ENCODE peak calls at places on chromosomes 12 and 14, in eight cellular contexts. One of them, this sample, is unnamed.

GRCh38 chr14:24314377-24315193 is 3.3 kb downstream of the LTB4R start:
- DNase-seq in mucosa of descending colon: no peak
- DNase-seq in fibroblast of pulmonary artery: no peak
- DNase-seq in bronchial epithelial cell: peak; percentile 50
- DNase-seq in fibroblast of mammary gland: no peak
- DNase-seq in GM06990: no peak
- DNase-seq in stomach: no peak
- DNase-seq in nephron progenitor cell: no peak
- DNase-seq in this sample: no peak

GRCh38 chr12:123388948-123389559 is 5.1 kb downstream of the KMT5A start:
- DNase-seq in nephron progenitor cell: peak; percentile 42
- DNase-seq in fibroblast of pulmonary artery: no peak
- DNase-seq in fibroblast of mammary gland: no peak
- DNase-seq in stomach: no peak
- DNase-seq in bronchial epithelial cell: no peak
- DNase-seq in GM06990: no peak
- DNase-seq in mucosa of descending colon: no peak
- DNase-seq in this sample: no peak

GRCh38 chr14:66244834-66245233 is 241.3 kb upstream of the CCDC196 start:
- DNase-seq in fibroblast of pulmonary artery: no peak
- DNase-seq in nephron progenitor cell: no peak
- DNase-seq in fibroblast of mammary gland: no peak
- DNase-seq in bronchial epithelial cell: no peak
- DNase-seq in mucosa of descending colon: no peak
- DNase-seq in stomach: no peak
- DNase-seq in GM06990: no peak
- DNase-seq in this sample: no peak

GRCh38 chr12:66823857-66824570 is 145.1 kb upstream of the GRIP1 start:
- DNase-seq in GM06990: no peak
- DNase-seq in stomach: no peak
- DNase-seq in fibroblast of mammary gland: no peak
- DNase-seq in mucosa of descending colon: no peak
- DNase-seq in fibroblast of pulmonary artery: no peak
- DNase-seq in nephron progenitor cell: no peak
- DNase-seq in bronchial epithelial cell: peak; percentile 93
- DNase-seq in this sample: no peak

GRCh38 chr14:80212025-80212402 is 710 bp upstream of the DIO2 start:
- DNase-seq in fibroblast of mammary gland: peak; percentile 49
- DNase-seq in fibroblast of pulmonary artery: peak; percentile 54
- DNase-seq in GM06990: no peak
- DNase-seq in bronchial epithelial cell: peak; percentile 10
- DNase-seq in mucosa of descending colon: no peak
- DNase-seq in stomach: no peak
- DNase-seq in nephron progenitor cell: no peak
- DNase-seq in this sample: no peak

GRCh38 chr12:85621041-85621440 is 215.2 kb downstream of the RASSF9 start:
- DNase-seq in bronchial epithelial cell: peak; percentile 56
- DNase-seq in stomach: no peak
- DNase-seq in nephron progenitor cell: no peak
- DNase-seq in fibroblast of mammary gland: no peak
- DNase-seq in fibroblast of pulmonary artery: no peak
- DNase-seq in GM06990: no peak
- DNase-seq in mucosa of descending colon: no peak
- DNase-seq in this sample: no peak

GRCh38 chr14:23561873-23562821 is 5.4 kb downstream of the AP1G2 start:
- DNase-seq in nephron progenitor cell: no peak
- DNase-seq in stomach: no peak
- DNase-seq in GM06990: no peak
- DNase-seq in fibroblast of mammary gland: no peak
- DNase-seq in bronchial epithelial cell: no peak
- DNase-seq in fibroblast of pulmonary artery: peak; percentile 56
- DNase-seq in mucosa of descending colon: no peak
- DNase-seq in this sample: no peak

GRCh38 chr12:113647048-113647447 is 175.4 kb upstream of the LHX5 start:
- DNase-seq in fibroblast of pulmonary artery: no peak
- DNase-seq in fibroblast of mammary gland: no peak
- DNase-seq in mucosa of descending colon: no peak
- DNase-seq in GM06990: no peak
- DNase-seq in stomach: no peak
- DNase-seq in nephron progenitor cell: peak; percentile 36
- DNase-seq in bronchial epithelial cell: no peak
- DNase-seq in this sample: no peak

GRCh38 chr12:47095446-47096236 is 15.9 kb upstream of the AMIGO2 start:
- DNase-seq in bronchial epithelial cell: peak; percentile 92
- DNase-seq in stomach: no peak
- DNase-seq in fibroblast of pulmonary artery: peak; percentile 79
- DNase-seq in mucosa of descending colon: no peak
- DNase-seq in GM06990: no peak
- DNase-seq in fibroblast of mammary gland: peak; percentile 56
- DNase-seq in nephron progenitor cell: no peak
- DNase-seq in this sample: no peak

GRCh38 chr12:53956251-53956887 is 1.7 kb downstream of the HOXC12 start:
- DNase-seq in stomach: no peak
- DNase-seq in mucosa of descending colon: no peak
- DNase-seq in fibroblast of mammary gland: no peak
- DNase-seq in nephron progenitor cell: no peak
- DNase-seq in fibroblast of pulmonary artery: no peak
- DNase-seq in bronchial epithelial cell: no peak
- DNase-seq in GM06990: no peak
- DNase-seq in this sample: no peak

GRCh38 chr12:47964102-47964723 is 817 bp downstream of the TMEM106C start:
- DNase-seq in GM06990: no peak
- DNase-seq in fibroblast of mammary gland: no peak
- DNase-seq in nephron progenitor cell: peak; percentile 50
- DNase-seq in fibroblast of pulmonary artery: no peak
- DNase-seq in bronchial epithelial cell: no peak
- DNase-seq in stomach: peak; percentile 39
- DNase-seq in mucosa of descending colon: peak; percentile 47
- DNase-seq in this sample: no peak

GRCh38 chr12:104524026-104524425 is 67.3 kb downstream of the CHST11 start:
- DNase-seq in nephron progenitor cell: no peak
- DNase-seq in GM06990: no peak
- DNase-seq in mucosa of descending colon: no peak
- DNase-seq in fibroblast of mammary gland: peak; percentile 53
- DNase-seq in stomach: no peak
- DNase-seq in bronchial epithelial cell: no peak
- DNase-seq in fibroblast of pulmonary artery: no peak
- DNase-seq in this sample: no peak

GRCh38 chr14:57390037-57390805 is at the start of gene NAA30:
- DNase-seq in mucosa of descending colon: peak; percentile 96
- DNase-seq in fibroblast of pulmonary artery: peak; percentile 95
- DNase-seq in GM06990: peak; percentile 91
- DNase-seq in bronchial epithelial cell: peak; percentile 86
- DNase-seq in stomach: peak; percentile 91
- DNase-seq in fibroblast of mammary gland: peak; percentile 94
- DNase-seq in nephron progenitor cell: peak; percentile 92
- DNase-seq in this sample: peak; percentile 48
- TF ChIP-seq CTCF in mucosa of descending colon: no peak
- TF ChIP-seq CTCF in fibroblast of pulmonary artery: no peak
- TF ChIP-seq CTCF in GM06990: no peak
- TF ChIP-seq CTCF in bronchial epithelial cell: no peak
- TF ChIP-seq CTCF in stomach: no peak
- TF ChIP-seq CTCF in fibroblast of mammary gland: no peak
- TF ChIP-seq CTCF in nephron progenitor cell: no peak
- TF ChIP-seq CTCF in this sample: no peak

GRCh38 chr14:35248476-35248788 is 43.8 kb upstream of the PSMA6 start:
- DNase-seq in bronchial epithelial cell: no peak
- DNase-seq in stomach: no peak
- DNase-seq in nephron progenitor cell: no peak
- DNase-seq in fibroblast of mammary gland: no peak
- DNase-seq in fibroblast of pulmonary artery: no peak
- DNase-seq in GM06990: no peak
- DNase-seq in mucosa of descending colon: no peak
- DNase-seq in this sample: no peak

GRCh38 chr14:35240233-35240632 is 51.9 kb upstream of the PSMA6 start:
- DNase-seq in fibroblast of mammary gland: no peak
- DNase-seq in mucosa of descending colon: no peak
- DNase-seq in nephron progenitor cell: no peak
- DNase-seq in GM06990: no peak
- DNase-seq in fibroblast of pulmonary artery: no peak
- DNase-seq in stomach: no peak
- DNase-seq in bronchial epithelial cell: no peak
- DNase-seq in this sample: no peak

GRCh38 chr14:35244542-35244941 is 47.6 kb upstream of the PSMA6 start:
- DNase-seq in GM06990: no peak
- DNase-seq in stomach: no peak
- DNase-seq in mucosa of descending colon: no peak
- DNase-seq in bronchial epithelial cell: no peak
- DNase-seq in nephron progenitor cell: no peak
- DNase-seq in fibroblast of mammary gland: no peak
- DNase-seq in fibroblast of pulmonary artery: no peak
- DNase-seq in this sample: no peak

GRCh38 chr14:35247777-35248475 is 44.3 kb upstream of the PSMA6 start:
- DNase-seq in GM06990: no peak
- DNase-seq in stomach: no peak
- DNase-seq in fibroblast of pulmonary artery: peak; percentile 50
- DNase-seq in mucosa of descending colon: no peak
- DNase-seq in bronchial epithelial cell: no peak
- DNase-seq in nephron progenitor cell: no peak
- DNase-seq in fibroblast of mammary gland: peak; percentile 55
- DNase-seq in this sample: no peak

DNA sequence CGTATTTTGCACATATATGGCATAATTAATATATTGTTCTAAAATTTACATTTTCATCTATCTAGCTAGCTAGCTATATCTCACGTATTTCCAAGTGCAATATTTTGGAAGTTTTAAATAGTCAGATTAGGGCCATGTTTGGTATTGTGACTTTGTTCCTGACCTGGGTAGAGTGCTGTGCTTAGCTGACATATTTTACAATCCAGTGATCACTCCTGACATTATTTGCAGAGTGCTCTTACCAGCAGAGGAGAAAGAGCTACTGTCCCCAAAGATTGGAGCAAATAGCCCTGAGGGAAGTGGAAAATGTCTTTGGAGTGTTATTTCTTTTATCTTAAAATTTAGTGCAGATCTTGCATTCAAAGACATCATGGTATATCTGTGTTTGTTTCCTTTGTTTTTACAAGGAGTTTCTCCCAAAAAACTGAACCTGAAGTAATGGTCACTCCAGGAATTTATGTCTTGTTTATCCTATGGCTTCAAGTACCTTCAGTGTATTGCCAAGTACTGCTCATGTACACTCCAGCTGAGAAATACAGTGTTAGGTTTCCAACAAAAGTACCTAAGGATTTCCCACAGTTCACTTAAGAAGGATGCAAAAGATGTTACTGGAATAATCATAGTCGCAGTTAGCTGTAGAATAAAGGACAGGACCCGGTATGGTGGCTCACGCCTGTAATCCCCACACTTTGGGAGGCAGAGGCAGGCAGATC is 49.4 kb upstream of the PSMA6 start:
- DNase-seq in mucosa of descending colon: no peak
- DNase-seq in nephron progenitor cell: no peak
- DNase-seq in fibroblast of pulmonary artery: no peak
- DNase-seq in GM06990: no peak
- DNase-seq in bronchial epithelial cell: no peak
- DNase-seq in stomach: no peak
- DNase-seq in fibroblast of mammary gland: no peak
- DNase-seq in this sample: no peak
- TF ChIP-seq CTCF in mucosa of descending colon: no peak
- TF ChIP-seq CTCF in nephron progenitor cell: no peak
- TF ChIP-seq CTCF in fibroblast of pulmonary artery: no peak
- TF ChIP-seq CTCF in GM06990: no peak
- TF ChIP-seq CTCF in bronchial epithelial cell: no peak
- TF ChIP-seq CTCF in stomach: no peak
- TF ChIP-seq CTCF in fibroblast of mammary gland: no peak
- TF ChIP-seq CTCF in this sample: no peak

DNA sequence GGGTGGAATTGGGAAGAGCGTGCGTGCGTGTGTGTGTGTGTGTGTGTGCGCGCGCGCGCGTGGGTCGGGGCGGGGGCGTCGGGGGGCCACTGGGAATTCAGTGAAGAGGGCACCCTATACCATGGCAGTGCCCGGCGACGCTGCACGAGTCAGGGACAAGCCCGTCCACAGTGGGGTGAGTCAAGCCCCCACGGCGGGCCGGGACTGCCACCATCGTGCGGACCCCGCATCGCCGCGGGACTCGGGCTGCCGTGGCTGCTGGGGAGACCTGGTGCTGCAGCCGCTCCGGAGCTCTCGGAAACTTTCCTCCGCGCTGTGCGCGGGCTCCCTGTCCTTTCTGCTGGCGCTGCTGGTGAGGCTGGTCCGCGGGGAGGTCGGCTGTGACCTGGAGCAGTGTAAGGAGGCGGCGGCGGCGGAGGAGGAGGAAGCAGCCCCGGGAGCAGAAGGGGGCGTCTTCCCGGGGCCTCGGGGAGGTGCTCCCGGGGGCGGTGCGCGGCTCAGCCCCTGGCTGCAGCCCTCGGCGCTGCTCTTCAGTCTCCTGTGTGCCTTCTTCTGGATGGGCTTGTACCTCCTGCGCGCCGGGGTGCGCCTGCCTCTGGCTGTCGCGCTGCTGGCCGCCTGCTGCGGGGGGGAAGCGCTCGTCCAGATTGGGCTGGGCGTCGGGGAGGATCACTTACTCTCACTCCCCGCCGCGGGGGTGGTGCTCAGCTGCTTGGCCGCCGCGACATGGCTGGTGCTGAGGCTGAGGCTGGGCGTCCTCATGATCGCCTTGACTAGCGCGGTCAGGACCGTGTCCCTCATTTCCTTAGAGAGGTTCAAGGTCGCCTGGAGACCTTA is 1.0 kb downstream of the PDE3A start:
- DNase-seq in bronchial epithelial cell: no peak
- DNase-seq in nephron progenitor cell: peak; percentile 73
- DNase-seq in mucosa of descending colon: peak; percentile 88
- DNase-seq in fibroblast of mammary gland: peak; percentile 52
- DNase-seq in fibroblast of pulmonary artery: peak; percentile 77
- DNase-seq in stomach: peak; percentile 27
- DNase-seq in GM06990: peak; percentile 9
- DNase-seq in this sample: no peak
- TF ChIP-seq CTCF in bronchial epithelial cell: no peak
- TF ChIP-seq CTCF in nephron progenitor cell: no peak
- TF ChIP-seq CTCF in mucosa of descending colon: no peak
- TF ChIP-seq CTCF in fibroblast of mammary gland: no peak
- TF ChIP-seq CTCF in fibroblast of pulmonary artery: peak; percentile 13
- TF ChIP-seq CTCF in stomach: peak; percentile 12
- TF ChIP-seq CTCF in GM06990: no peak
- TF ChIP-seq CTCF in this sample: no peak

DNA sequence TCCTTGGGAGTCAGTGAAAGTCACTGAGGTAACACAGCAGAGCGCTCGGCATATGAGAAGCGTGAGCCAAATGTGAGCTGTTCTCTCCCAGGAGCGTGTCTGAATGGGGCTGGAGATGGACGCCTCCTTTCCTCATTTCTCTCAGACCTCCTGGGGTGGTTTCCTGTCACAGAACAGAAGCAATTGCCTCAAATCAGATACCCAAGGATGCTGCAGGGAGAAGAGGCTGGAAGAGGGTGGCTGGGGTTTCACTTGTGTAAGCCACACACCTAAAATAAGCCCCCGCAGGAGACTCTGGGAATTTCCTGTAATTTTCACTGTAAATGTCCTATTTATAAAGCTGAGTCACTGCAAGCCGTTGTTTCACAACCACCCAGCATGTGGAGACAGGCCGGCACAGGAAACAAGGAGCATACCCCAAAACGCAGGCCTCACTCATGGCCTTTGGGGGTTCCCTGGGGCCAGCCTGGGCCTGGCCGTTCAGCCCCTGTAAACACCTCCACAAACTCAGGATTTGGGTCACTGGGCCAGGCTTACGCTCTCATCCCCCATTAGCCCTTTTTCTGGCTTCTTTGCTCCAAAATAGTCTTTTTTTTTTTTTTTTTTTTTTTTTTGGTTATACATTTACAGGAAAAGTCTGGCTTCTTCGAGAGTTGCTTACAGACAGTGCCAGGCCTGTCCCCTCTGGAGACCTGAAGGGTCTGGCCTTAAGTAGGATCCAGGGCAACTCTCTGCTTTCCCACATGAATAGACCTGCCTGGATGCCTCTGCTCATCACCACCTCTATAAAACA is 55.3 kb downstream of the VCPKMT start:
- DNase-seq in fibroblast of mammary gland: peak; percentile 95
- DNase-seq in mucosa of descending colon: no peak
- DNase-seq in nephron progenitor cell: no peak
- DNase-seq in bronchial epithelial cell: peak; percentile 96
- DNase-seq in fibroblast of pulmonary artery: peak; percentile 95
- DNase-seq in GM06990: peak; percentile 69
- DNase-seq in stomach: no peak
- DNase-seq in this sample: no peak
- TF ChIP-seq CTCF in fibroblast of mammary gland: peak; percentile 31
- TF ChIP-seq CTCF in mucosa of descending colon: no peak
- TF ChIP-seq CTCF in nephron progenitor cell: no peak
- TF ChIP-seq CTCF in bronchial epithelial cell: no peak
- TF ChIP-seq CTCF in fibroblast of pulmonary artery: peak; percentile 28
- TF ChIP-seq CTCF in GM06990: no peak
- TF ChIP-seq CTCF in stomach: peak; percentile 9
- TF ChIP-seq CTCF in this sample: no peak

This sample was measured in D721Med.